ENCODE peak calls at places on chromosomes 16 and 17, in eight cellular contexts. E, S, R, Q, P, I, T and J are unnamed samples.
A peak's percentile ranks its signal among the peaks of the same experiment; 100 is the strongest.

GRCh38 chr17:72150632-72151460 is 30.0 kb downstream of the SOX9 start:
- DNase-seq in T (no peak), S (no peak), E (no peak), Q (no peak), R (peak; percentile 90), I (no peak), P (no peak), J (no peak)

GRCh38 chr16:86205521-86206245 is 304.6 kb upstream of the FOXF1 start:
- DNase-seq in S (no peak), R (no peak), E (no peak), I (no peak), P (no peak), Q (no peak), T (no peak), J (no peak)

GRCh38 chr16:49452568-49452967 is 79.0 kb downstream of the C16orf78 start:
- DNase-seq in I (no peak), T (no peak), P (no peak), R (no peak), Q (no peak), S (no peak), E (no peak), J (no peak)

GRCh38 chr17:61203765-61204164 is 195.9 kb upstream of the TBX2 start:
- DNase-seq in T (no peak), Q (no peak), R (no peak), P (no peak), I (no peak), E (no peak), S (peak; percentile 29), J (no peak)

GRCh38 chr16:1781758-1782407 is 488 bp downstream of the SPSB3 start:
- DNase-seq in I (no peak), Q (peak; percentile 41), E (peak; percentile 34), S (peak; percentile 48), R (no peak), T (peak; percentile 55), P (no peak), J (no peak)

GRCh38 chr17:16283705-16284104 is 66.7 kb downstream of the PIGL start:
- DNase-seq in S (no peak), T (no peak), Q (peak; percentile 78), P (no peak), R (no peak), E (no peak), I (no peak), J (no peak)

GRCh38 chr16:80720759-80721470 is 83.5 kb downstream of the CDYL2 start:
- DNase-seq in P (no peak), R (no peak), Q (no peak), T (no peak), I (no peak), S (no peak), E (no peak), J (no peak)

GRCh38 chr17:41863074-41863843 is 2.0 kb downstream of the KLHL11 start:
- DNase-seq in P (no peak), T (no peak), I (no peak), S (no peak), R (no peak), Q (no peak), E (no peak), J (no peak)

GRCh38 chr17:55577687-55578086 is 66.4 kb upstream of the SMIM36 start:
- DNase-seq in P (peak; percentile 28), R (no peak), Q (no peak), I (no peak), S (peak; percentile 53), T (no peak), E (no peak), J (no peak)

GRCh38 chr16:19168173-19169080 is at the start of gene SYT17:
- DNase-seq in Q (peak; percentile 45), I (no peak), T (no peak), P (no peak), E (peak; percentile 26), R (no peak), S (no peak), J (no peak)

GRCh38 chr16:10266809-10267208 is 84.6 kb upstream of the GRIN2A start:
- DNase-seq in I (no peak), P (no peak), R (no peak), S (no peak), T (no peak), Q (no peak), E (no peak), J (no peak)

GRCh38 chr16:65889533-65889966 is 476.9 kb upstream of the CDH5 start:
- DNase-seq in P (no peak), T (peak; percentile 59), S (no peak), I (no peak), Q (no peak), E (no peak), R (no peak), J (no peak)

GRCh38 chr16:2015117-2015946 is 4.3 kb upstream of the NPW start:
- DNase-seq in Q (peak; percentile 60), T (peak; percentile 95), E (no peak), P (no peak), S (no peak), I (no peak), R (no peak), J (no peak)

GRCh38 chr17:17567631-17568030 is 23.9 kb downstream of the PEMT start:
- DNase-seq in P (no peak), T (no peak), E (peak; percentile 24), R (no peak), Q (no peak), S (peak; percentile 75), I (no peak), J (no peak)

GRCh38 chr17:81802048-81802758 is 1.7 kb upstream of the GCGR start:
- DNase-seq in R (no peak), I (no peak), P (no peak), T (no peak), Q (no peak), E (no peak), S (no peak), J (no peak)

GRCh38 chr17:57811633-57812280 is 38.1 kb downstream of the MRPS23 start:
- DNase-seq in S (no peak), T (no peak), R (no peak), Q (no peak), E (peak; percentile 31), I (no peak), P (no peak), J (no peak)

GRCh38 chr17:80499961-80500665 is 23.7 kb upstream of the NPTX1 start:
- DNase-seq in Q (no peak), I (no peak), S (no peak), R (no peak), P (no peak), E (no peak), T (no peak), J (no peak)

GRCh38 chr17:59311051-59311468 is 20.4 kb upstream of the YPEL2 start:
- DNase-seq in P (no peak), I (no peak), S (no peak), E (peak; percentile 55), T (peak; percentile 62), R (no peak), Q (peak; percentile 74), J (no peak)

GRCh38 chr17:81054881-81055370 is 20.0 kb downstream of the BAIAP2 start:
- DNase-seq in E (no peak), S (no peak), T (no peak), R (no peak), Q (no peak), I (no peak), P (no peak), J (no peak)

GRCh38 chr16:17311333-17312099 is 159.2 kb downstream of the XYLT1 start:
- DNase-seq in I (no peak), Q (no peak), R (no peak), P (no peak), T (no peak), E (no peak), S (no peak), J (no peak)

GRCh38 chr16:55302635-55303034 is 21.4 kb upstream of the IRX6 start:
- DNase-seq in I (no peak), P (no peak), T (no peak), Q (no peak), R (no peak), S (no peak), E (no peak), J (no peak)

GRCh38 chr17:73630531-73630930 is 13.7 kb downstream of the SDK2 start:
- DNase-seq in I (no peak), Q (no peak), P (no peak), S (no peak), E (no peak), T (no peak), R (no peak), J (no peak)
- H3K36me3 ChIP-seq in I (no peaks in the 10 kb centered on the region), Q (no peaks in the 10 kb centered on the region), P (no peaks in the 10 kb centered on the region), S (no peaks in the 10 kb centered on the region), E (no peaks in the 10 kb centered on the region), T (no peaks in the 10 kb centered on the region), R (peaks cover 7% of the 10 kb centered on the region), J (no peaks in the 10 kb centered on the region)

GRCh38 chr16:56577300-56577625 is 12.1 kb upstream of the MT3 start:
- DNase-seq in S (no peak), T (no peak), R (no peak), Q (no peak), I (no peak), E (no peak), P (no peak), J (no peak)

GRCh38 chr16:56580391-56581048 is 8.8 kb upstream of the MT3 start:
- DNase-seq in I (no peak), T (no peak), Q (no peak), S (no peak), R (no peak), P (no peak), E (no peak), J (no peak)

GRCh38 chr16:56571525-56571924 is 6.7 kb downstream of the MT4 start:
- DNase-seq in P (no peak), R (no peak), T (no peak), I (no peak), Q (no peak), S (no peak), E (no peak), J (no peak)

GRCh38 chr16:56574625-56575024 is 9.8 kb downstream of the MT4 start:
- DNase-seq in S (no peak), I (no peak), T (no peak), R (no peak), E (no peak), P (no peak), Q (no peak), J (no peak)

GRCh38 chr16:56576585-56577299 is 11.9 kb downstream of the MT4 start:
- DNase-seq in R (peak; percentile 59), E (peak; percentile 77), T (peak; percentile 95), S (peak; percentile 47), P (no peak), I (peak; percentile 6), Q (peak; percentile 57), J (no peak)
- H3K4me3 ChIP-seq in R (no peak overlapping the region), E (no peak overlapping the region), T (no peak overlapping the region), S (no peak overlapping the region), P (no peak overlapping the region), I (no peak overlapping the region), Q (no peak overlapping the region), J (no peak overlapping the region)

DNA sequence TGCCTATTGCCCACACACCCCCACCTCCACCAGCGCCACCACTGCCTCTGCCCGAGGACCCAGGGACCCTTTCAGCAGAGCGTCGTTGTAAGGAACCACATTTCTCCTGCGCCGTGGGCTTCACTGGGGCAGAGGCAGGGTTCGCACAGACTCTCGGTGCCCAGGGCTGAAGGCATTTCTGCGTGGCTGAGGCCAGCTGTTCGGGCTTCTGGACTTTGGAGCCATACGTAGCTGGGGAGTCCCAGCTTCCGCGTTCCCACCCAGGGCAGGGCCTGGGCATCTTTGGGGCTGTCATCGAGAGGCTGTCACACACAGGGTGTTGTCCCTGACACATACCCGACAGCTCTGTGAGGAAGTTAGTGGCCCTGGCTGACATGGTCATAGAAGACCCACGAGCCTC is 16.0 kb upstream of the SMIM5 start:
- DNase-seq in Q (no peak), E (no peak), P (no peak), S (no peak), I (no peak), R (no peak), T (no peak), J (no peak)
- H3K36me3 ChIP-seq in Q (peaks cover 6% of the 10 kb centered on the region), E (no peaks in the 10 kb centered on the region), P (peaks cover 3% of the 10 kb centered on the region), S (no peaks in the 10 kb centered on the region), I (no peaks in the 10 kb centered on the region), R (no peaks in the 10 kb centered on the region), T (no peaks in the 10 kb centered on the region), J (no peaks in the 10 kb centered on the region)

GRCh38 chr17:964881-965280 is 14.7 kb downstream of the NXN start:
- DNase-seq in T (no peak), S (no peak), E (no peak), R (no peak), Q (no peak), P (no peak), I (no peak), J (no peak)
- H3K4me3 ChIP-seq in T (no peak overlapping the region), S (no peak overlapping the region), E (no peak overlapping the region), R (no peak overlapping the region), Q (no peak overlapping the region), P (no peak overlapping the region), I (no peak overlapping the region), J (no peak overlapping the region)